ENCODE peak calls at places on chromosomes 16 and 17, in seven cellular contexts. One of them, this sample, is unnamed.

GRCh38 chr17:51142597-51142996 is 10.8 kb upstream of the NME1 start:
- DNase-seq in IMR-90: no peak
- DNase-seq in H1: no peak
- DNase-seq in stomach: no peak
- DNase-seq in sigmoid colon: no peak
- DNase-seq in HCT116: no peak
- DNase-seq in K562: no peak
- DNase-seq in this sample: no peak

GRCh38 chr17:9104370-9105041 is 83.2 kb downstream of the NTN1 start:
- DNase-seq in IMR-90: no peak
- DNase-seq in H1: no peak
- DNase-seq in stomach: no peak
- DNase-seq in sigmoid colon: no peak
- DNase-seq in HCT116: no peak
- DNase-seq in K562: no peak
- DNase-seq in this sample: no peak

GRCh38 chr17:76331083-76331482 is 22.6 kb downstream of the PRPSAP1 start:
- DNase-seq in IMR-90: no peak
- DNase-seq in H1: no peak
- DNase-seq in stomach: no peak
- DNase-seq in sigmoid colon: no peak
- DNase-seq in HCT116: no peak
- DNase-seq in K562: no peak
- DNase-seq in this sample: no peak

GRCh38 chr16:85094812-85095211 is 17.5 kb downstream of the CIBAR2 start:
- DNase-seq in IMR-90: no peak
- DNase-seq in H1: no peak
- DNase-seq in stomach: no peak
- DNase-seq in sigmoid colon: no peak
- DNase-seq in HCT116: no peak
- DNase-seq in K562: no peak
- DNase-seq in this sample: no peak

GRCh38 chr17:27429666-27430382 is 26.4 kb upstream of the KSR1 start:
- DNase-seq in IMR-90: no peak
- DNase-seq in H1: no peak
- DNase-seq in stomach: no peak
- DNase-seq in sigmoid colon: no peak
- DNase-seq in HCT116: no peak
- DNase-seq in K562: no peak
- DNase-seq in this sample: no peak

GRCh38 chr17:10286324-10286723 is 86.5 kb downstream of the MYH13 start:
- DNase-seq in IMR-90: no peak
- DNase-seq in H1: no peak
- DNase-seq in stomach: no peak
- DNase-seq in sigmoid colon: no peak
- DNase-seq in HCT116: no peak
- DNase-seq in K562: no peak
- DNase-seq in this sample: no peak

GRCh38 chr17:61619493-61619892 is 28.5 kb upstream of the NACA2 start:
- DNase-seq in IMR-90: no peak
- DNase-seq in H1: no peak
- DNase-seq in stomach: no peak
- DNase-seq in sigmoid colon: no peak
- DNase-seq in HCT116: peak
- DNase-seq in K562: no peak
- DNase-seq in this sample: no peak

GRCh38 chr17:61467416-61468262 is 15.4 kb downstream of the TBX4 start:
- DNase-seq in IMR-90: peak
- DNase-seq in H1: no peak
- DNase-seq in stomach: peak
- DNase-seq in sigmoid colon: peak
- DNase-seq in HCT116: peak
- DNase-seq in K562: peak
- DNase-seq in this sample: no peak

GRCh38 chr16:49828545-49829267 is 27.2 kb downstream of the ZNF423 start:
- DNase-seq in IMR-90: no peak
- DNase-seq in H1: no peak
- DNase-seq in stomach: no peak
- DNase-seq in sigmoid colon: no peak
- DNase-seq in HCT116: no peak
- DNase-seq in K562: no peak
- DNase-seq in this sample: no peak

GRCh38 chr17:67492251-67492740 is 115.2 kb downstream of the PITPNC1 start:
- DNase-seq in IMR-90: no peak
- DNase-seq in H1: no peak
- DNase-seq in stomach: no peak
- DNase-seq in sigmoid colon: no peak
- DNase-seq in HCT116: no peak
- DNase-seq in K562: no peak
- DNase-seq in this sample: no peak

GRCh38 chr17:37662358-37662757 is 19.1 kb upstream of the DDX52 start:
- DNase-seq in IMR-90: no peak
- DNase-seq in H1: no peak
- DNase-seq in stomach: no peak
- DNase-seq in sigmoid colon: no peak
- DNase-seq in HCT116: no peak
- DNase-seq in K562: no peak
- DNase-seq in this sample: no peak

GRCh38 chr17:48510761-48511604 is 19.8 kb downstream of the HOXB1 start:
- DNase-seq in IMR-90: peak
- DNase-seq in H1: no peak
- DNase-seq in stomach: no peak
- DNase-seq in sigmoid colon: no peak
- DNase-seq in HCT116: no peak
- DNase-seq in K562: no peak
- DNase-seq in this sample: no peak

GRCh38 chr16:13453325-13453724 is 466.6 kb upstream of the ERCC4 start:
- DNase-seq in IMR-90: no peak
- DNase-seq in H1: no peak
- DNase-seq in stomach: no peak
- DNase-seq in sigmoid colon: no peak
- DNase-seq in HCT116: no peak
- DNase-seq in K562: no peak
- DNase-seq in this sample: no peak

GRCh38 chr17:65936013-65936412 is 255.9 kb downstream of the CEP112 start:
- DNase-seq in IMR-90: peak
- DNase-seq in H1: no peak
- DNase-seq in stomach: no peak
- DNase-seq in sigmoid colon: no peak
- DNase-seq in HCT116: no peak
- DNase-seq in K562: no peak
- DNase-seq in this sample: no peak

GRCh38 chr16:27758544-27758943 is 208.6 kb downstream of the KATNIP start:
- DNase-seq in IMR-90: no peak
- DNase-seq in H1: no peak
- DNase-seq in stomach: no peak
- DNase-seq in sigmoid colon: no peak
- DNase-seq in HCT116: no peak
- DNase-seq in K562: no peak
- DNase-seq in this sample: no peak

GRCh38 chr17:40478486-40478885 is 22.9 kb downstream of the TNS4 start:
- DNase-seq in IMR-90: no peak
- DNase-seq in H1: no peak
- DNase-seq in stomach: no peak
- DNase-seq in sigmoid colon: no peak
- DNase-seq in HCT116: no peak
- DNase-seq in K562: no peak
- DNase-seq in this sample: no peak

GRCh38 chr17:73211745-73212144 is 18.9 kb downstream of the COG1 start:
- DNase-seq in IMR-90: no peak
- DNase-seq in H1: no peak
- DNase-seq in stomach: no peak
- DNase-seq in sigmoid colon: no peak
- DNase-seq in HCT116: no peak
- DNase-seq in K562: no peak
- DNase-seq in this sample: no peak

GRCh38 chr16:15960124-15960971 is 10.9 kb downstream of the ABCC1 start:
- DNase-seq in IMR-90: no peak
- DNase-seq in H1: no peak
- DNase-seq in stomach: no peak
- DNase-seq in sigmoid colon: no peak
- DNase-seq in HCT116: no peak
- DNase-seq in K562: no peak
- DNase-seq in this sample: no peak

GRCh38 chr17:78400581-78401240 is 22.3 kb downstream of the PGS1 start:
- DNase-seq in IMR-90: no peak
- DNase-seq in H1: no peak
- DNase-seq in stomach: no peak
- DNase-seq in sigmoid colon: no peak
- DNase-seq in HCT116: no peak
- DNase-seq in K562: no peak
- DNase-seq in this sample: no peak
- TF ChIP-seq POLR2A in IMR-90: no peak
- TF ChIP-seq POLR2A in H1: no peak
- TF ChIP-seq POLR2A in stomach: no peak
- TF ChIP-seq POLR2A in sigmoid colon: no peak
- TF ChIP-seq POLR2A in HCT116: no peak
- TF ChIP-seq POLR2A in K562: no peak
- TF ChIP-seq POLR2A in this sample: no peak

DNA sequence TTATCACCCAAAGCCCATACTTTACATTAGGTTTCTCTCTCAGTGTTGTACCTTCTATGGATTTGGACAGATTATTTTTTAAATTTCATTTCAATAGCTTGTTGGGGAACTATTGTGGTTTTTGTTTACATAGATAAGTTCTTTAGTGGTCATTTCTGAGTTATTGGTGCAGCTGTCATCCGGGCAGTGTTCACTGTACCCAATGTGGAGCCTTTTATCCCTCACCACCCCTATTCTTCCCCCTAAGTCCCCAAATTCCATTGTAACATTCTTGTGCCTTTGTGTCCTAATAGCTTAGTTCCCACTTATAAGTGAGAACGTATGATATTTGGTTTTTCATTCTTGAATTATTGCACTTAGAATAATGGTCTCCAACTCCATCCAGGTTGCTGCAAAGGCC is 57.5 kb downstream of the SLFN11 start:
- DNase-seq in IMR-90: no peak
- DNase-seq in H1: no peak
- DNase-seq in stomach: no peak
- DNase-seq in sigmoid colon: no peak
- DNase-seq in HCT116: no peak
- DNase-seq in K562: no peak
- DNase-seq in this sample: no peak
- H3K4me3 ChIP-seq in IMR-90: no peak
- H3K4me3 ChIP-seq in H1: no peak
- H3K4me3 ChIP-seq in stomach: no peak
- H3K4me3 ChIP-seq in sigmoid colon: no peak
- H3K4me3 ChIP-seq in HCT116: no peak
- H3K4me3 ChIP-seq in K562: no peak
- H3K4me3 ChIP-seq in this sample: no peak

DNA sequence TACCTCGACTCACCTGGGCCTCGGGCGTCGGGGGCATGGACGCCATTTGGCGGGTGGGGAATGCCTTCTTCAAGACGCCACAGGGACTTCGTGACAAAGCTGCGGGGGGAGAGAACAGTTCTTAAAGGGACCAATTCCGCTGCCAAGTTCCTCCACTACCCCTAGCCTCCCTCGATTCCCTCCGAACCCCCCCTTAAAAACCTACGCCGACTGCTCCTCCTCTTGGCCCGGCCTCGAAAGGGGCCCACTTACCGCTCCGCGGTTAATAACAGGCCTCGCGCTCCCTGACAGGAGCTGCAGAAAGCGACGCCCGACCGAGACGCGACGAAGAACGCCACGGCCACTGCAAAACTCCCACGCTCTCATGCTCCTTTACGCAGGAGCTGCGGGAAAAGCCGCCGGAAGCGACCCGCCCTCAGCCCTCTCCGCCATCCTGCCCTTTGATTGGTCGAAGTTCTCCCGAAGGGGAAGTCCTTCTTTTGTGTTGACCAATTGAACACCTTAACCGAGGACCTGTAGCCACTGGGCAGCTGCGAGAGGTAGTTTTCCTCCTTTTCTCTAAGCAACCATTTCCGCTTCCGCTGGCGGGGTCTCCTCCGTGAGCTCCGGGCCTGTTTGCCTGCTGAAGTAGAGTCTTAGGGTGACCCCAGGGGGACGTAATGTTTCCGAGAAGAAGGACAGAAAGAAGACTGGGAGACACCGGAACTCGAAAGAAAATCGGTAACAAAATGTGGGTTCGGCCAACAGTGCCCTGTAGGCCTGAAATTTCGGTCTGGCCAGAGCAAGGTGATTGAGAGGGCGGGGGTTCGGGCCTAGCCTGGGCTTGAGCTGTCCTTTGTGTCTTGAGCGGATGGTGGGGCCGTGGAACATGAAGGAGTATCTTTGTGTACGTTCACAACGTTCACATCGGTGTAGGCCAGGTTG is at the start of the genes NAA60 and ZNF597:
- DNase-seq in IMR-90: peak
- DNase-seq in H1: peak
- DNase-seq in stomach: peak
- DNase-seq in sigmoid colon: peak
- DNase-seq in HCT116: peak
- DNase-seq in K562: peak
- DNase-seq in this sample: no peak
- TF ChIP-seq POLR2A in IMR-90: peak
- TF ChIP-seq POLR2A in H1: no peak
- TF ChIP-seq POLR2A in stomach: no peak
- TF ChIP-seq POLR2A in sigmoid colon: no peak
- TF ChIP-seq POLR2A in HCT116: peak
- TF ChIP-seq POLR2A in K562: no peak
- TF ChIP-seq POLR2A in this sample: no peak

GRCh38 chr16:67149276-67150057 is 1.3 kb downstream of the B3GNT9 start:
- DNase-seq in IMR-90: no peak
- DNase-seq in H1: no peak
- DNase-seq in stomach: no peak
- DNase-seq in sigmoid colon: no peak
- DNase-seq in HCT116: no peak
- DNase-seq in K562: no peak
- DNase-seq in this sample: no peak
- H3K4me3 ChIP-seq in IMR-90: peak
- H3K4me3 ChIP-seq in H1: peak
- H3K4me3 ChIP-seq in stomach: no peak
- H3K4me3 ChIP-seq in sigmoid colon: peak
- H3K4me3 ChIP-seq in HCT116: no peak
- H3K4me3 ChIP-seq in K562: no peak
- H3K4me3 ChIP-seq in this sample: peak

GRCh38 chr16:53689636-53690035 is 14.0 kb downstream of the RPGRIP1L start:
- DNase-seq in IMR-90: peak
- DNase-seq in H1: no peak
- DNase-seq in stomach: no peak
- DNase-seq in sigmoid colon: no peak
- DNase-seq in HCT116: no peak
- DNase-seq in K562: no peak
- DNase-seq in this sample: no peak

GRCh38 chr16:53695070-53695469 is 8.6 kb downstream of the RPGRIP1L start:
- DNase-seq in IMR-90: peak
- DNase-seq in H1: no peak
- DNase-seq in stomach: no peak
- DNase-seq in sigmoid colon: no peak
- DNase-seq in HCT116: no peak
- DNase-seq in K562: no peak
- DNase-seq in this sample: no peak

DNA sequence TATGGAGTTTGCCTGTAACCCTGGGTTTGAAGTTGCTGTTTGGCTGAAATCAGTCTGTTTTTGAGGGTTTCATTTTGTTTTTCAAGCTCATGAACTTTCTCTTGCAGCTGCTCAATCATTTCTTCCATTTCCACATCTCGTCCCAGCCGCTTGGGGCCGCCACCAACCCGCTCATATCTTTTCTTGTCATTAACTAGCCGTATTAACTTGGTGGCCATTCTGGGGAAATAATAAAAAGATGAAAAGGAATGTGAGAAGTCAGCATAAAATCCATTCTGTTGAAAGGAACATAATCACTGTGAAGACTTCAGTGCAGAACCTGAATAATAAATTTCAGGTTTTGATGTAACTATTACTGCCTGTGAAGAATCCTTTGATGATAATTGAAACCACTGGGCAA is 11.5 kb downstream of the RPGRIP1L start:
- DNase-seq in IMR-90: no peak
- DNase-seq in H1: no peak
- DNase-seq in stomach: no peak
- DNase-seq in sigmoid colon: no peak
- DNase-seq in HCT116: no peak
- DNase-seq in K562: peak
- DNase-seq in this sample: no peak
- TF ChIP-seq POLR2A in IMR-90: no peak
- TF ChIP-seq POLR2A in H1: no peak
- TF ChIP-seq POLR2A in stomach: no peak
- TF ChIP-seq POLR2A in sigmoid colon: no peak
- TF ChIP-seq POLR2A in HCT116: no peak
- TF ChIP-seq POLR2A in K562: no peak
- TF ChIP-seq POLR2A in this sample: no peak